ENCODE peak calls at places on chromosomes 1 and 21, in ten cellular contexts. O is dorsolateral prefrontal cortex, D is astrocyte of the spinal cord, J is pancreas, C is BE2C, L is WERI-Rb-1, I is tibial artery, F is fibroblast of mammary gland, M is AG10803, G is astrocyte of the cerebellum. X is an unnamed sample.

GRCh38 chr1:233675893-233676292 is 62.0 kb downstream of the KCNK1 start:
- DNase-seq in J (no peak), O (no peak), M (no peak), G (no peak), D (no peak), L (no peak), I (no peak), F (no peak), C (no peak), X (no peak)

GRCh38 chr1:151273924-151274466 is 8.1 kb upstream of the ZNF687 start:
- DNase-seq in M (no peak), I (no peak), D (no peak), L (no peak), C (no peak), J (no peak), F (no peak), G (no peak), O (no peak), X (no peak)

GRCh38 chr1:17874231-17874630 is 119.1 kb downstream of the ACTL8 start:
- DNase-seq in O (no peak), C (no peak), D (peak; percentile 78), M (peak; percentile 97), L (no peak), F (peak; percentile 88), J (no peak), G (peak; percentile 68), I (no peak), X (no peak)

GRCh38 chr1:36095760-36096405 is 7.2 kb downstream of the ADPRS start:
- DNase-seq in I (peak; percentile 57), O (no peak), G (no peak), C (no peak), D (no peak), F (peak; percentile 26), J (no peak), L (no peak), M (no peak), X (no peak)

GRCh38 chr1:39901486-39902120 is at the start of gene MYCL:
- DNase-seq in F (peak; percentile 39), O (peak; percentile 76), J (peak; percentile 93), I (peak; percentile 71), D (peak; percentile 32), M (peak; percentile 33), L (peak; percentile 93), C (peak; percentile 57), G (no peak), X (peak; percentile 88)

GRCh38 chr1:226608699-226609505 is 60.3 kb downstream of the STUM start:
- DNase-seq in G (peak; percentile 28), D (peak; percentile 49), J (peak; percentile 72), L (peak; percentile 72), F (peak; percentile 71), I (peak; percentile 71), M (peak; percentile 53), O (peak; percentile 68), C (peak; percentile 85), X (peak; percentile 65)

GRCh38 chr1:9200441-9200840 is 34.1 kb upstream of the H6PD start:
- DNase-seq in F (peak; percentile 93), J (no peak), D (no peak), M (peak; percentile 58), G (no peak), O (no peak), I (no peak), C (no peak), L (no peak), X (no peak)

GRCh38 chr1:26015358-26015757 is 6.2 kb upstream of the EXTL1 start:
- DNase-seq in I (no peak), M (peak; percentile 79), F (peak; percentile 82), J (no peak), D (no peak), L (no peak), G (no peak), C (no peak), O (no peak), X (no peak)

GRCh38 chr1:6180215-6180577 is at the start of gene CHD5:
- DNase-seq in F (no peak), J (no peak), G (no peak), M (no peak), L (peak; percentile 78), O (peak; percentile 64), C (no peak), D (no peak), I (no peak), X (no peak)

GRCh38 chr1:77891200-77891599 is 2.8 kb downstream of the NEXN start:
- DNase-seq in I (no peak), O (no peak), D (no peak), C (no peak), L (no peak), F (no peak), M (no peak), J (no peak), G (no peak), X (no peak)
- H3K4me3 ChIP-seq in I (peak overlapping the region; percentile 96), O (no peak overlapping the region), D (no peak overlapping the region), C (no peak overlapping the region), L (no peak overlapping the region), F (no peak overlapping the region), M (no peak overlapping the region), J (no peak overlapping the region), G (no peak overlapping the region), X (no peak overlapping the region)

GRCh38 chr21:7933923-7934322 is 2587.5 kb upstream of the TPTE start:
- DNase-seq in D (no peak), O (no peak), G (no peak), C (no peak), F (no peak), I (no peak), M (no peak), J (no peak), L (no peak), X (no peak)
- H3K4me3 ChIP-seq in D (no peak overlapping the region), O (no peak overlapping the region), G (no peak overlapping the region), C (no peak overlapping the region), F (no peak overlapping the region), I (no peak overlapping the region), M (no peak overlapping the region), J (no peak overlapping the region), L (no peak overlapping the region), X (no peak overlapping the region)

GRCh38 chr1:66395202-66396061 is 138.5 kb upstream of the SGIP1 start:
- DNase-seq in D (no peak), M (no peak), O (no peak), I (no peak), L (no peak), G (no peak), F (peak; percentile 37), J (no peak), C (no peak), X (no peak)

GRCh38 chr1:66397192-66397591 is 136.8 kb upstream of the SGIP1 start:
- DNase-seq in J (no peak), O (no peak), F (no peak), M (no peak), G (no peak), L (no peak), C (no peak), D (no peak), I (no peak), X (no peak)

GRCh38 chr1:66393586-66394334 is 140.2 kb upstream of the SGIP1 start:
- DNase-seq in L (no peak), J (no peak), D (no peak), O (no peak), C (no peak), I (no peak), F (no peak), G (no peak), M (no peak), X (no peak)

GRCh38 chr1:66394603-66395002 is 139.3 kb upstream of the SGIP1 start:
- DNase-seq in C (no peak), D (no peak), J (no peak), G (no peak), M (no peak), I (no peak), F (no peak), L (no peak), O (no peak), X (no peak)

DNA sequence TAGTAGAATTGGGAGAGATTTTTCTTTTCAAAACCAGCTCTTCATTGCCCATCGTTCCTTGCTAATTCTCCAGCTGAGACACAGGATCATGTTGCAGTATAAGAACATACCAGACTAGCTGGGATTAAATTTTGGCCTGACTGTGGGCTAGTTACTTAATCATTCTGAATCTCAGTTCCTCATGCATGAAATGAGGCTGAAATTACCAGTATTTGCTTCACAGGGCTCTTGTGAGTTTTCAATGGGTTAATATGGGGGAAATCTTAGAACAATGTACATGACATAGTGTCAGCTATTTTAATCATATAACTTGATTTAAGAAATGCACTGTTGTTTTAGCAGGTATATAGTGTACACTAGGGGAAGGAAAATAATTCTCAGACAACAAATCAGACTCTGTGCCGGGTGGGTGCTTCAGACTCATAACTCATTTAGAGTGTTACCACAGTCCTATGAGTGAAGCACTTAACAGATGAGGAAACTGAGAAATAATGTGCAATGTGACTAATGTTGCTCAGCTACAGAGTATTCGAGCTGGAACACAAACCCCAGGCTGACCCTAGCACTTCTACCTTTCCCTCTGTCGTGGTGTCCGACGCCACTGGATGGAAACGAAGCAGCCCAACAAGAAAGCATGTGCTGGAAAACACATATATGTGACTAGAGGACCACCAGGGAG is 137.6 kb upstream of the SGIP1 start:
- DNase-seq in J (no peak), I (no peak), D (no peak), G (no peak), F (no peak), O (no peak), M (no peak), C (no peak), L (no peak), X (no peak)
- H3K4me3 ChIP-seq in J (no peak overlapping the region), I (no peak overlapping the region), D (no peak overlapping the region), G (no peak overlapping the region), F (no peak overlapping the region), O (no peak overlapping the region), M (no peak overlapping the region), C (no peak overlapping the region), L (no peak overlapping the region), X (no peak overlapping the region)

GRCh38 chr1:2208309-2209239 is 14.0 kb upstream of the FAAP20 start:
- DNase-seq in L (no peak), J (peak; percentile 84), M (peak; percentile 93), I (peak; percentile 97), O (no peak), G (peak; percentile 83), D (peak; percentile 95), C (no peak), F (peak; percentile 90), X (peak; percentile 93)

GRCh38 chr1:2209400-2210083 is 15.0 kb upstream of the FAAP20 start:
- DNase-seq in O (no peak), C (no peak), D (no peak), M (peak; percentile 12), I (peak; percentile 72), J (no peak), F (no peak), G (no peak), L (no peak), X (peak; percentile 49)

GRCh38 chr1:2205191-2205952 is 10.8 kb upstream of the FAAP20 start:
- DNase-seq in M (peak; percentile 94), D (peak; percentile 93), F (peak; percentile 90), J (peak; percentile 96), C (peak; percentile 97), L (peak; percentile 48), I (peak; percentile 98), O (peak; percentile 94), G (peak; percentile 79), X (peak; percentile 99)

GRCh38 chr1:2204384-2205190 is 10.0 kb upstream of the FAAP20 start:
- DNase-seq in L (no peak), J (peak; percentile 85), O (no peak), F (peak; percentile 63), G (no peak), D (peak; percentile 71), I (peak; percentile 95), C (peak; percentile 89), M (peak; percentile 65), X (peak; percentile 91)

GRCh38 chr1:2206813-2207488 is 12.4 kb upstream of the FAAP20 start:
- DNase-seq in O (no peak), J (peak; percentile 32), F (peak; percentile 11), M (no peak), D (no peak), L (peak; percentile 65), C (no peak), G (no peak), I (peak; percentile 75), X (peak; percentile 84)
- H3K4me3 ChIP-seq in O (peak overlapping the region; percentile 18), J (no peak overlapping the region), F (no peak overlapping the region), M (peak overlapping the region; percentile 50), D (no peak overlapping the region), L (no peak overlapping the region), C (no peak overlapping the region), G (no peak overlapping the region), I (peak overlapping the region; percentile 43), X (peak overlapping the region; percentile 55)

X was measured in right lobe of liver.